ENCODE peak calls at places on chromosome 1, in nine cellular contexts. K is brain microvascular endothelial cell; X is bronchial epithelial cell; R is AG04450; N is T-cell; Z is stimulated activated CD4-positive, alpha-beta T cell treated with anti-CD3 and anti-CD28 coated beads, Interleukin-1b, Interleukin-23, amount 100 ng/mL, for 1 hour; G is NCI-H2081; U is HFFc6; B is HuH-7. Y is an unnamed sample.

GRCh38 chr1:40782371-40782956 is 1.1 kb upstream of the KCNQ4 start:
- DNase-seq in B (peak), X (no peak), Z (no peak), G (no peak), U (no peak), R (no peak), N (no peak), K (no peak), Y (no peak)

GRCh38 chr1:184160236-184160635 is 108.7 kb downstream of the TSEN15 start:
- DNase-seq in Z (no peak), K (peak), U (peak), X (peak), R (no peak), N (no peak), G (no peak), B (no peak), Y (no peak)

GRCh38 chr1:41678141-41678878 is 193.8 kb upstream of the EDN2 start:
- DNase-seq in R (peak), X (peak), K (peak), G (no peak), B (no peak), Z (no peak), U (no peak), N (no peak), Y (no peak)

GRCh38 chr1:94142022-94142421 is 21.1 kb upstream of the ABCA4 start:
- DNase-seq in N (no peak), U (peak), X (peak), K (no peak), G (no peak), B (no peak), Z (no peak), R (no peak), Y (no peak)

GRCh38 chr1:50774759-50775351 is 185.2 kb downstream of the FAF1 start:
- DNase-seq in U (peak), B (peak), R (peak), X (peak), N (no peak), G (peak), Z (no peak), K (peak), Y (peak)

GRCh38 chr1:151847867-151848596 is 5.5 kb downstream of the THEM5 start:
- DNase-seq in U (no peak), Z (no peak), X (no peak), B (no peak), R (no peak), K (no peak), N (no peak), G (no peak), Y (no peak)

GRCh38 chr1:31750858-31751638 is 13.1 kb downstream of the ADGRB2 start:
- DNase-seq in Z (no peak), U (peak), G (no peak), B (no peak), X (no peak), R (peak), K (peak), N (peak), Y (no peak)

GRCh38 chr1:198107041-198107440 is 49.8 kb upstream of the NEK7 start:
- DNase-seq in G (no peak), U (peak), X (peak), R (no peak), N (no peak), Z (no peak), K (peak), B (no peak), Y (no peak)

GRCh38 chr1:154157520-154158306 is 2.8 kb upstream of the NUP210L start:
- DNase-seq in Z (peak), G (no peak), N (peak), B (peak), X (peak), R (no peak), U (no peak), K (peak), Y (no peak)

GRCh38 chr1:196355206-196355786 is 252.9 kb downstream of the KCNT2 start:
- DNase-seq in U (peak), K (peak), G (peak), X (peak), N (no peak), Z (no peak), R (no peak), B (no peak), Y (no peak)

GRCh38 chr1:30414086-30414850 is 309.1 kb downstream of the MATN1 start:
- DNase-seq in R (no peak), G (no peak), K (no peak), U (no peak), N (no peak), Z (no peak), B (no peak), X (no peak), Y (no peak)

GRCh38 chr1:217393901-217394300 is 237.0 kb downstream of the GPATCH2 start:
- DNase-seq in U (no peak), Z (no peak), N (no peak), X (peak), B (peak), G (no peak), R (no peak), K (no peak), Y (no peak)

GRCh38 chr1:38559180-38559874 is 300.2 kb downstream of the RRAGC start:
- DNase-seq in R (no peak), N (peak), G (no peak), B (no peak), Z (peak), U (no peak), X (peak), K (no peak), Y (no peak)

GRCh38 chr1:230972855-230973271 is 5.8 kb downstream of the TTC13 start:
- DNase-seq in X (no peak), Z (no peak), K (peak), U (peak), G (no peak), B (no peak), N (peak), R (no peak), Y (no peak)

GRCh38 chr1:169364948-169365347 is 2.6 kb downstream of the NME7 start:
- DNase-seq in G (no peak), B (no peak), Z (no peak), U (no peak), X (peak), R (no peak), K (no peak), N (no peak), Y (no peak)

GRCh38 chr1:19436716-19437476 is 48.4 kb downstream of the CAPZB start:
- DNase-seq in N (no peak), X (peak), K (peak), G (no peak), Z (no peak), R (no peak), U (no peak), B (peak), Y (no peak)

Y was measured in LNCaP clone FGC.